ENCODE peak calls at places on chromosomes 13 and 19, in eight cellular contexts. G, K, P, B, C, E, I and Y are unnamed samples.
A peak's percentile ranks its signal among the peaks of the same experiment; 100 is the strongest.

GRCh38 chr19:49710372-49710951 is 19.5 kb downstream of the CPT1C start:
- DNase-seq in G (no peak), K (no peak), P (no peak), B (no peak), C (peak; percentile 84), E (no peak), I (peak; percentile 27), Y (no peak)

GRCh38 chr13:91797567-91797966 is 399.1 kb downstream of the GPC5 start:
- DNase-seq in G (no peak), K (no peak), P (no peak), B (no peak), C (no peak), E (no peak), I (no peak), Y (no peak)

GRCh38 chr19:15257782-15258181 is 25.5 kb upstream of the EPHX3 start:
- DNase-seq in G (no peak), K (no peak), P (no peak), B (no peak), C (no peak), E (no peak), I (no peak), Y (no peak)

GRCh38 chr19:29837448-29837961 is 25.7 kb downstream of the CCNE1 start:
- DNase-seq in G (no peak), K (peak; percentile 92), P (no peak), B (no peak), C (no peak), E (peak; percentile 29), I (no peak), Y (no peak)

GRCh38 chr19:958967-959685 is 25.0 kb upstream of the WDR18 start:
- DNase-seq in G (no peak), K (no peak), P (no peak), B (peak; percentile 36), C (peak; percentile 74), E (peak; percentile 31), I (peak; percentile 35), Y (no peak)

GRCh38 chr19:8515317-8515716 is 1.4 kb upstream of the ZNF414 start:
- DNase-seq in G (peak; percentile 27), K (no peak), P (peak; percentile 45), B (no peak), C (no peak), E (no peak), I (no peak), Y (no peak)

GRCh38 chr19:56314018-56314583 is 538 bp downstream of the ZSCAN5A start:
- DNase-seq in G (no peak), K (no peak), P (no peak), B (no peak), C (peak; percentile 1), E (no peak), I (no peak), Y (no peak)

GRCh38 chr13:111639994-111640393 is 319.6 kb downstream of the TEX29 start:
- DNase-seq in G (no peak), K (no peak), P (no peak), B (no peak), C (no peak), E (no peak), I (no peak), Y (no peak)

GRCh38 chr19:53549354-53549753 is 11.4 kb downstream of the ZNF331 start:
- DNase-seq in G (no peak), K (no peak), P (no peak), B (peak; percentile 9), C (peak; percentile 4), E (no peak), I (peak; percentile 91), Y (no peak)

GRCh38 chr13:41708648-41709175 is 251.4 kb downstream of the RGCC start:
- DNase-seq in G (no peak), K (no peak), P (no peak), B (no peak), C (no peak), E (no peak), I (peak; percentile 52), Y (no peak)

GRCh38 chr13:113291997-113292862 is 4.8 kb upstream of the LAMP1 start:
- DNase-seq in G (no peak), K (no peak), P (no peak), B (no peak), C (peak; percentile 47), E (no peak), I (peak; percentile 27), Y (no peak)

GRCh38 chr13:95317037-95317989 is 16.1 kb upstream of the ABCC4 start:
- DNase-seq in G (no peak), K (no peak), P (no peak), B (no peak), C (no peak), E (no peak), I (peak; percentile 86), Y (no peak)

GRCh38 chr19:47778954-47779351 is 450 bp downstream of the SELENOW start:
- DNase-seq in G (no peak), K (no peak), P (no peak), B (no peak), C (peak; percentile 26), E (no peak), I (peak; percentile 22), Y (no peak)

GRCh38 chr19:18663940-18664530 is 19.4 kb upstream of the CRTC1 start:
- DNase-seq in G (no peak), K (no peak), P (no peak), B (no peak), C (no peak), E (no peak), I (no peak), Y (no peak)

GRCh38 chr13:74574964-74575728 is 440.9 kb upstream of the KLF12 start:
- DNase-seq in G (no peak), K (no peak), P (no peak), B (no peak), C (no peak), E (no peak), I (peak; percentile 2), Y (no peak)

GRCh38 chr19:15673176-15673654 is 328 bp downstream of the CYP4F12 start:
- DNase-seq in G (no peak), K (no peak), P (no peak), B (no peak), C (no peak), E (no peak), I (peak; percentile 1), Y (no peak)

GRCh38 chr19:54481326-54481930 is 8.3 kb upstream of the CDC42EP5 start:
- DNase-seq in G (no peak), K (peak; percentile 66), P (no peak), B (peak; percentile 17), C (peak; percentile 54), E (no peak), I (peak; percentile 65), Y (no peak)

GRCh38 chr13:110416131-110416584 is 109.1 kb downstream of the COL4A2 start:
- DNase-seq in G (no peak), K (no peak), P (no peak), B (no peak), C (no peak), E (no peak), I (peak; percentile 50), Y (no peak)

GRCh38 chr19:14155371-14155770 is 19.0 kb upstream of the ASF1B start:
- DNase-seq in G (no peak), K (no peak), P (no peak), B (no peak), C (no peak), E (no peak), I (no peak), Y (no peak)

GRCh38 chr19:4361152-4362037 is 18.0 kb downstream of the MPND start:
- DNase-seq in G (no peak), K (no peak), P (no peak), B (no peak), C (no peak), E (no peak), I (no peak), Y (no peak)

GRCh38 chr19:12939292-12939606 is 840 bp downstream of the CALR start:
- DNase-seq in G (no peak), K (peak; percentile 63), P (no peak), B (peak; percentile 21), C (peak; percentile 52), E (no peak), I (peak; percentile 64), Y (no peak)

GRCh38 chr13:21203132-21203531 is 26.7 kb downstream of the MRPL57 start:
- DNase-seq in G (no peak), K (no peak), P (no peak), B (peak; percentile 8), C (peak; percentile 32), E (no peak), I (no peak), Y (no peak)

GRCh38 chr13:45451282-45451681 is 13.5 kb upstream of the COG3 start:
- DNase-seq in G (no peak), K (no peak), P (no peak), B (no peak), C (peak; percentile 9), E (no peak), I (no peak), Y (no peak)

GRCh38 chr19:45218426-45218825 is 26.8 kb downstream of the EXOC3L2 start:
- DNase-seq in G (no peak), K (no peak), P (no peak), B (no peak), C (no peak), E (no peak), I (no peak), Y (no peak)

GRCh38 chr13:23865898-23866297 is 23.3 kb downstream of the MIPEP start:
- DNase-seq in G (no peak), K (peak; percentile 53), P (no peak), B (no peak), C (no peak), E (no peak), I (no peak), Y (no peak)